ENCODE peak calls at places on chromosome 14, in eight cellular contexts. F is endothelial cell; C is left kidney; O is stimulated activated CD4-positive, alpha-beta T cell treated with anti-CD3 and anti-CD28 coated beads, Interleukin-4, amount 100 ng/mL, for 48 hours; K is stimulated activated CD8-positive, alpha-beta memory T cell treated with anti-CD3 and anti-CD28 coated beads, Interleukin-4, amount 100 ng/mL, for 4 hours; Y is BJ; E is left cardiac atrium; U is GM06990. J is an unnamed sample.

GRCh38 chr14:95498622-95499353 is 17.7 kb downstream of the SYNE3 start:
- DNase-seq in F (no peak), C (no peak), O (no peak), K (no peak), Y (no peak), E (no peak), U (no peak), J (no peak)

GRCh38 chr14:50000215-50001145 is 107.6 kb downstream of the ARF6 start:
- DNase-seq in F (no peak), C (peak), O (peak), K (peak), Y (peak), E (peak), U (peak), J (no peak)

GRCh38 chr14:23864252-23864651 is 89.3 kb upstream of the DHRS4 start:
- DNase-seq in F (no peak), C (peak), O (no peak), K (no peak), Y (no peak), E (no peak), U (no peak), J (no peak)

GRCh38 chr14:75933712-75934296 is 48.0 kb downstream of the TGFB3 start:
- DNase-seq in F (no peak), C (no peak), O (no peak), K (no peak), Y (no peak), E (no peak), U (no peak), J (no peak)

GRCh38 chr14:80216818-80217217 is 5.5 kb upstream of the DIO2 start:
- DNase-seq in F (no peak), C (no peak), O (no peak), K (no peak), Y (no peak), E (no peak), U (no peak), J (no peak)

GRCh38 chr14:53953002-53953827 is 3.4 kb downstream of the BMP4 start:
- DNase-seq in F (peak), C (peak), O (no peak), K (no peak), Y (peak), E (peak), U (peak), J (no peak)

GRCh38 chr14:65486856-65487255 is 74.3 kb downstream of the FUT8 start:
- DNase-seq in F (no peak), C (no peak), O (no peak), K (no peak), Y (no peak), E (no peak), U (no peak), J (no peak)

GRCh38 chr14:99234366-99234765 is 37.6 kb downstream of the BCL11B start:
- DNase-seq in F (no peak), C (no peak), O (no peak), K (no peak), Y (no peak), E (no peak), U (no peak), J (no peak)

GRCh38 chr14:96362965-96363750 is at the start of the genes ATG2B and GSKIP:
- DNase-seq in F (peak), C (peak), O (peak), K (peak), Y (peak), E (peak), U (peak), J (peak)

GRCh38 chr14:79915411-79915810 is 295.9 kb downstream of the DIO2 start:
- DNase-seq in F (no peak), C (no peak), O (no peak), K (no peak), Y (no peak), E (no peak), U (no peak), J (no peak)

GRCh38 chr14:105485720-105486332 is 860 bp upstream of the CRIP1 start:
- DNase-seq in F (peak), C (peak), O (peak), K (no peak), Y (no peak), E (peak), U (peak), J (no peak)

GRCh38 chr14:20302042-20302761 is 3.5 kb downstream of the TTC5 start:
- DNase-seq in F (no peak), C (no peak), O (no peak), K (no peak), Y (peak), E (no peak), U (no peak), J (no peak)

GRCh38 chr14:93105362-93105761 is 10.4 kb downstream of the ITPK1 start:
- DNase-seq in F (no peak), C (no peak), O (no peak), K (no peak), Y (peak), E (peak), U (no peak), J (no peak)

GRCh38 chr14:103543721-103544626 is 15.0 kb downstream of the TRMT61A start:
- DNase-seq in F (no peak), C (peak), O (no peak), K (no peak), Y (no peak), E (peak), U (peak), J (no peak)

GRCh38 chr14:63922696-63923421 is 70.1 kb downstream of the SYNE2 start:
- DNase-seq in F (no peak), C (peak), O (no peak), K (no peak), Y (no peak), E (peak), U (no peak), J (no peak)

GRCh38 chr14:94392510-94392935 is 4.1 kb upstream of the SERPINA1 start:
- DNase-seq in F (no peak), C (no peak), O (peak), K (no peak), Y (no peak), E (peak), U (no peak), J (no peak)

GRCh38 chr14:83664389-83664788 is 1865.6 kb upstream of the FLRT2 start:
- DNase-seq in F (no peak), C (no peak), O (no peak), K (no peak), Y (no peak), E (no peak), U (no peak), J (no peak)

GRCh38 chr14:44339256-44339655 is 167.8 kb downstream of the FSCB start:
- DNase-seq in F (no peak), C (no peak), O (no peak), K (no peak), Y (no peak), E (no peak), U (no peak), J (no peak)

GRCh38 chr14:44700184-44700583 is 193.1 kb upstream of the FSCB start:
- DNase-seq in F (no peak), C (no peak), O (no peak), K (no peak), Y (no peak), E (no peak), U (no peak), J (no peak)